ENCODE peak calls at places on chromosomes 7 and 10, in ten cellular contexts. H, V, E, I, Q, D, Z, X, W and J are unnamed samples.

GRCh38 chr7:2811476-2812118 is 32.5 kb downstream of the GNA12 start:
- DNase-seq in H (peak; percentile 18), V (no peak), E (no peak), I (no peak), Q (no peak), D (no peak), Z (no peak), X (peak; percentile 39), W (peak; percentile 77), J (peak; percentile 51)

GRCh38 chr10:5976689-5977470 is 463 bp downstream of the IL15RA start:
- DNase-seq in H (peak; percentile 65), V (peak; percentile 70), E (peak; percentile 64), I (peak; percentile 58), Q (peak; percentile 18), D (peak; percentile 62), Z (peak; percentile 56), X (peak; percentile 83), W (no peak), J (peak; percentile 42)

GRCh38 chr10:127028556-127028955 is 123.3 kb downstream of the DOCK1 start:
- DNase-seq in H (no peak), V (no peak), E (no peak), I (no peak), Q (no peak), D (no peak), Z (no peak), X (no peak), W (no peak), J (no peak)

GRCh38 chr7:123939784-123940183 is 14.7 kb downstream of the SPAM1 start:
- DNase-seq in H (no peak), V (no peak), E (no peak), I (no peak), Q (no peak), D (no peak), Z (no peak), X (no peak), W (no peak), J (no peak)

GRCh38 chr10:786666-787512 is 97.4 kb upstream of the DIP2C start:
- DNase-seq in H (no peak), V (no peak), E (no peak), I (no peak), Q (no peak), D (peak; percentile 2), Z (no peak), X (peak; percentile 57), W (peak; percentile 49), J (no peak)

GRCh38 chr10:5945561-5946418 is 31.6 kb downstream of the IL15RA start:
- DNase-seq in H (peak; percentile 98), V (peak; percentile 43), E (no peak), I (no peak), Q (no peak), D (no peak), Z (peak; percentile 21), X (no peak), W (peak; percentile 83), J (no peak)

GRCh38 chr10:15427836-15428414 is 56.8 kb upstream of the FAM171A1 start:
- DNase-seq in H (peak; percentile 40), V (no peak), E (peak; percentile 67), I (peak; percentile 62), Q (no peak), D (no peak), Z (no peak), X (no peak), W (no peak), J (no peak)

GRCh38 chr10:61836888-61837747 is 64.4 kb upstream of the ARID5B start:
- DNase-seq in H (peak; percentile 95), V (no peak), E (no peak), I (no peak), Q (no peak), D (no peak), Z (no peak), X (no peak), W (no peak), J (peak; percentile 74)

GRCh38 chr10:71939304-71939703 is 24.9 kb upstream of the CHST3 start:
- DNase-seq in H (no peak), V (no peak), E (no peak), I (no peak), Q (no peak), D (no peak), Z (no peak), X (no peak), W (no peak), J (peak; percentile 2)

GRCh38 chr10:120979435-120980315 is 128.5 kb downstream of the WDR11 start:
- DNase-seq in H (peak; percentile 2), V (peak; percentile 81), E (no peak), I (peak; percentile 75), Q (no peak), D (no peak), Z (peak; percentile 69), X (peak; percentile 85), W (no peak), J (peak; percentile 94)

GRCh38 chr7:142935941-142936565 is 2.5 kb upstream of the TRPV5 start:
- DNase-seq in H (no peak), V (no peak), E (peak; percentile 30), I (no peak), Q (no peak), D (no peak), Z (no peak), X (no peak), W (no peak), J (no peak)

GRCh38 chr7:156612930-156613329 is 27.6 kb upstream of the RNF32 start:
- DNase-seq in H (no peak), V (no peak), E (no peak), I (no peak), Q (peak; percentile 72), D (peak; percentile 72), Z (no peak), X (no peak), W (no peak), J (no peak)

GRCh38 chr10:12702215-12702614 is 299.3 kb downstream of the CCDC3 start:
- DNase-seq in H (no peak), V (no peak), E (no peak), I (no peak), Q (no peak), D (no peak), Z (no peak), X (no peak), W (no peak), J (no peak)

DNA sequence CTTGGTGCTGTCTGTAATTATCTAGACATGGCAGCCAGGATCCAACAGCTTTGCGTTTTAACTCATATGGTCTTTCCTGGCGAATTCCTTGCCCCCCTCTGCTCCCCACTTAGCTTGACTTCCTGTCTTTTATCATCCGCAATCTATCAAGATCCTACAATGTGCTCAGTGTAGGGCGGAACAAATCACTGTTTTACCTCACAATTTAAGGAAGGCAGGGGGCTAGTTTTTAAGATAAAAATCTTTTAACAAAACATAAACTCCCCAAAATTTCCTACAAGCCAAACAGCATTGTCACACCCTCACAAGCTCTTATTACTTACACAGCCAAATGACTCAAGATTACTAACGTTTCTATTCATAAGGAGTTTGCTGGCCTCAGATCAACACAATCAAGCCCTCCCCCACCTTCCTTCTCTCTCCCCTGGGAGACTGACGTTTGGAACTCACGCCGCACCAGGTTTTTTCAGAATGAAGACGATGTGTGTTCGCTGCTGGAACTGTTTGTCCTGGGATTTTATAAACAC is 1.3 kb upstream of the CDK14 start:
- DNase-seq in H (peak; percentile 96), V (no peak), E (no peak), I (peak; percentile 54), Q (no peak), D (no peak), Z (peak; percentile 61), X (peak; percentile 67), W (peak; percentile 78), J (no peak)
- H3K4me3 ChIP-seq in H (peak overlapping the region; percentile 89), V (no peak overlapping the region), E (no peak overlapping the region), I (peak overlapping the region; percentile 89), Q (no peak overlapping the region), D (no peak overlapping the region), Z (no peak overlapping the region), X (peak overlapping the region; percentile 79), W (peak overlapping the region; percentile 90), J (no peak overlapping the region)

DNA sequence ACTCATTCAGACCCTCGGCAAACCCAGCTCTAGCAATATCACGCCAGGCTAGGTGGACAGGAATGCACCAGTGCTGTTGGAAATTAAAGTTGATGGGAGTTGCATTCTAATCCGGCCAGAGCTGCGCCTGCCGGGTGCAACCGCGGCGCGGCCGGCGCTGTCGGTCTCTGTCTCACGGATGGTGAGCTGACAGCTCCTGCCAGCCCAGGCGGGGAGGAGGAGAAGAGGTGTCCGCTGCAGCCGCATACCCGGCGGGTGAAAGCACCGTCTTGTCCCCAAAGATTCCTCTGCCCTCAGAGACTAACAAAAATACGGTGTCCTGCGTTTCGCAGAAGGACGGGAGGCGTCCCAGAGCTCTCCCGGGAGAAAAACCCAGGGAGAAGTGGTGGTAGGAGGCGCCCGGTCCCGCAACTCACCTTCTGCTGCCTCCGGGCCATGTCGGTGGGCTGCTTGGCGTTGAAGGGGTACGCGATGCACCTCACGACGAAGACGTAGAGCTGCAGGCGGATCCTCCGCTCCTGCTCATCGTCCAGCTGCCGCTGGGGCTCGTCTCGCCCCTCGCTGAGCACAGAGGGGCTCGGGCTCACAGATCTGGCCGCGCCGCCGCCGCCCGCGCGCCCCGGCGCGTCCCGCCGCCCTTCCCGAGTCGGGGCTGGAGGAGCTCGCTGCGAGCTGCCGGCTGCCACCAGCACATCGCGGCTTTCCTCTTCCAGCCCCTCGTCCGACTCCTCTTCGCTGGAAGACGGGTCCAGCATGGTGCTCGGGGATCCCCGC is 490 bp downstream of the CADPS2 start:
- DNase-seq in H (peak; percentile 51), V (peak; percentile 43), E (peak; percentile 8), I (peak; percentile 83), Q (no peak), D (no peak), Z (peak; percentile 53), X (peak; percentile 84), W (peak; percentile 64), J (peak; percentile 38)
- TF ChIP-seq CTCF in H (no peak), V (peak; percentile 25), E (no peak), I (peak; percentile 16), Q (no peak), D (no peak), Z (no peak), X (peak; percentile 41), W (no peak), J (no peak)

GRCh38 chr7:57423768-57424167 is 26.2 kb upstream of the ZNF716 start:
- DNase-seq in H (no peak), V (no peak), E (no peak), I (no peak), Q (no peak), D (no peak), Z (no peak), X (no peak), W (no peak), J (no peak)
- H3K9me3 ChIP-seq in H (no peaks in the 10 kb centered on the region), V (no peaks in the 10 kb centered on the region), E (no peaks in the 10 kb centered on the region), I (peaks cover 30% of the 10 kb centered on the region), Q (no peaks in the 10 kb centered on the region), D (peaks cover 20% of the 10 kb centered on the region), Z (no peaks in the 10 kb centered on the region), X (peaks cover 45% of the 10 kb centered on the region), W (no peaks in the 10 kb centered on the region), J (peaks cover 11% of the 10 kb centered on the region)

DNA sequence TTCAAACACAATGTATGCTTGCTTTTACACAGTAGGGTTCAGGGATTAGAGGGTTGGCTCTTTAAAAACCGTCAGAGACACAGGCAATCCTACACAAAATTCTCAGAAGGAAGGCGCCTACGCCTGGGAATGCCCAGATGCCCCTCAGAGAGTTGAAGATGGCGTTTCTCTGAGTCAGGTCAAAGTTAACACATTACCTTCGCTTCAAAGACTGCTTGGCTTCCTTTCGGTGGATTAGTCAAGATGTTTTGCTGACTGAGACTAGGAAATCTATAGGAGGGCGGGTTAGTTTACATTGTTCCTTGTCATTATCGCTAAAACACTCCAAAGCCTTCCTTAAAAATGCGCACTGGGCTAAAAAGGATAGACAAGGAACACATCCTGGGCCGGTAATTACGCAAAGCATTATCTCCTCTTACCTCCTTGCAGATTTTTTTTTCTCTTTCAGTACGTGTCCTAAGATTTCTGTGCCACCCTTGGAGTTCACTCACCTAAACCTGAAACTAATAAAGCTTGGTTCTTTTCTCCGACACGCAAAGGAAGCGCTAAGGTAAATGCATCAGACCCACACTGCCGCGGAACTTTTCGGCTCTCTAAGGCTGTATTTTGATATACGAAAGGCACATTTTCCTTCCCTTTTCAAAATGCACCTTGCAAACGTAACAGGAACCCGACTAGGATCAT is 887 bp upstream of the CFTR start:
- DNase-seq in H (no peak), V (no peak), E (no peak), I (peak; percentile 71), Q (no peak), D (no peak), Z (no peak), X (peak; percentile 51), W (no peak), J (no peak)
- H3K4me3 ChIP-seq in H (peak overlapping the region; percentile 41), V (no peak overlapping the region), E (no peak overlapping the region), I (peak overlapping the region; percentile 78), Q (no peak overlapping the region), D (no peak overlapping the region), Z (no peak overlapping the region), X (peak overlapping the region; percentile 91), W (peak overlapping the region; percentile 19), J (peak overlapping the region; percentile 82)